ENCODE peak calls at places on chromosomes 13 and 19, in five cellular contexts. One of them, this sample, is unnamed.
A peak's percentile ranks its signal among the peaks of the same experiment; 100 is the strongest.

GRCh38 chr19:38509027-38509426 is 75.5 kb downstream of the RYR1 start:
- DNase-seq in cardiac septum: no peak
- DNase-seq in AML-193: no peak
- DNase-seq in activated T-cell treated with anti-CD3 and anti-CD28 coated beads, Interleukin-2, amount 50 U/mL, for 4 hours: no peak
- DNase-seq in PC-9: no peak
- DNase-seq in this sample: no peak

GRCh38 chr19:11016591-11016990 is 55.8 kb downstream of the SMARCA4 start:
- DNase-seq in AML-193: no peak
- DNase-seq in activated T-cell treated with anti-CD3 and anti-CD28 coated beads, Interleukin-2, amount 50 U/mL, for 4 hours: no peak
- DNase-seq in PC-9: no peak
- DNase-seq in cardiac septum: no peak
- DNase-seq in this sample: no peak

GRCh38 chr19:1945899-1946298 is 4.9 kb downstream of the CSNK1G2 start:
- DNase-seq in cardiac septum: no peak
- DNase-seq in AML-193: no peak
- DNase-seq in activated T-cell treated with anti-CD3 and anti-CD28 coated beads, Interleukin-2, amount 50 U/mL, for 4 hours: no peak
- DNase-seq in PC-9: no peak
- DNase-seq in this sample: peak; percentile 11

GRCh38 chr13:43865892-43866291 is 13.6 kb downstream of the CCDC122 start:
- DNase-seq in activated T-cell treated with anti-CD3 and anti-CD28 coated beads, Interleukin-2, amount 50 U/mL, for 4 hours: no peak
- DNase-seq in cardiac septum: no peak
- DNase-seq in AML-193: no peak
- DNase-seq in PC-9: no peak
- DNase-seq in this sample: no peak

GRCh38 chr19:31285744-31286143 is 63.5 kb downstream of the TSHZ3 start:
- DNase-seq in cardiac septum: peak; percentile 54
- DNase-seq in AML-193: no peak
- DNase-seq in activated T-cell treated with anti-CD3 and anti-CD28 coated beads, Interleukin-2, amount 50 U/mL, for 4 hours: no peak
- DNase-seq in PC-9: no peak
- DNase-seq in this sample: no peak

GRCh38 chr19:56333506-56333905 is 18.9 kb upstream of the ZSCAN5A start:
- DNase-seq in activated T-cell treated with anti-CD3 and anti-CD28 coated beads, Interleukin-2, amount 50 U/mL, for 4 hours: peak; percentile 31
- DNase-seq in AML-193: peak; percentile 50
- DNase-seq in PC-9: peak; percentile 61
- DNase-seq in cardiac septum: no peak
- DNase-seq in this sample: peak; percentile 26

GRCh38 chr13:22933571-22934181 is 247.1 kb upstream of the SGCG start:
- DNase-seq in PC-9: no peak
- DNase-seq in AML-193: no peak
- DNase-seq in cardiac septum: no peak
- DNase-seq in activated T-cell treated with anti-CD3 and anti-CD28 coated beads, Interleukin-2, amount 50 U/mL, for 4 hours: no peak
- DNase-seq in this sample: no peak

GRCh38 chr13:30898721-30899188 is 7.3 kb upstream of the MEDAG start:
- DNase-seq in cardiac septum: no peak
- DNase-seq in PC-9: no peak
- DNase-seq in activated T-cell treated with anti-CD3 and anti-CD28 coated beads, Interleukin-2, amount 50 U/mL, for 4 hours: no peak
- DNase-seq in AML-193: no peak
- DNase-seq in this sample: peak; percentile 18

GRCh38 chr13:93080587-93080986 is 146.0 kb upstream of the GPC6 start:
- DNase-seq in cardiac septum: no peak
- DNase-seq in activated T-cell treated with anti-CD3 and anti-CD28 coated beads, Interleukin-2, amount 50 U/mL, for 4 hours: no peak
- DNase-seq in PC-9: no peak
- DNase-seq in AML-193: no peak
- DNase-seq in this sample: no peak

GRCh38 chr13:110819203-110820014 is 95.5 kb downstream of the ANKRD10 start:
- DNase-seq in PC-9: peak; percentile 72
- DNase-seq in cardiac septum: peak; percentile 91
- DNase-seq in AML-193: peak; percentile 56
- DNase-seq in activated T-cell treated with anti-CD3 and anti-CD28 coated beads, Interleukin-2, amount 50 U/mL, for 4 hours: peak; percentile 75
- DNase-seq in this sample: peak; percentile 72

GRCh38 chr13:110624766-110625756 is 9.7 kb downstream of the NAXD start:
- DNase-seq in AML-193: no peak
- DNase-seq in PC-9: no peak
- DNase-seq in activated T-cell treated with anti-CD3 and anti-CD28 coated beads, Interleukin-2, amount 50 U/mL, for 4 hours: no peak
- DNase-seq in cardiac septum: no peak
- DNase-seq in this sample: no peak

GRCh38 chr13:33743438-33744368 is 74.2 kb upstream of the RFC3 start:
- DNase-seq in AML-193: peak; percentile 93
- DNase-seq in activated T-cell treated with anti-CD3 and anti-CD28 coated beads, Interleukin-2, amount 50 U/mL, for 4 hours: no peak
- DNase-seq in PC-9: no peak
- DNase-seq in cardiac septum: no peak
- DNase-seq in this sample: no peak

GRCh38 chr19:37251308-37252229 is 33.6 kb downstream of the ZNF383 start:
- DNase-seq in PC-9: peak; percentile 92
- DNase-seq in cardiac septum: peak; percentile 91
- DNase-seq in activated T-cell treated with anti-CD3 and anti-CD28 coated beads, Interleukin-2, amount 50 U/mL, for 4 hours: no peak
- DNase-seq in AML-193: no peak
- DNase-seq in this sample: no peak

GRCh38 chr13:98766716-98767115 is 14.2 kb upstream of the SLC15A1 start:
- DNase-seq in AML-193: no peak
- DNase-seq in PC-9: no peak
- DNase-seq in activated T-cell treated with anti-CD3 and anti-CD28 coated beads, Interleukin-2, amount 50 U/mL, for 4 hours: no peak
- DNase-seq in cardiac septum: peak; percentile 33
- DNase-seq in this sample: no peak

GRCh38 chr13:60617863-60618733 is 221.1 kb downstream of the TDRD3 start:
- DNase-seq in cardiac septum: no peak
- DNase-seq in AML-193: no peak
- DNase-seq in PC-9: peak; percentile 1
- DNase-seq in activated T-cell treated with anti-CD3 and anti-CD28 coated beads, Interleukin-2, amount 50 U/mL, for 4 hours: no peak
- DNase-seq in this sample: no peak

GRCh38 chr19:42051166-42052115 is 18.6 kb downstream of the GRIK5 start:
- DNase-seq in activated T-cell treated with anti-CD3 and anti-CD28 coated beads, Interleukin-2, amount 50 U/mL, for 4 hours: no peak
- DNase-seq in cardiac septum: no peak
- DNase-seq in PC-9: peak; percentile 78
- DNase-seq in AML-193: no peak
- DNase-seq in this sample: no peak

GRCh38 chr19:41872775-41873647 is 4.1 kb upstream of the CD79A start:
- DNase-seq in AML-193: peak; percentile 25
- DNase-seq in activated T-cell treated with anti-CD3 and anti-CD28 coated beads, Interleukin-2, amount 50 U/mL, for 4 hours: peak; percentile 66
- DNase-seq in PC-9: peak; percentile 84
- DNase-seq in cardiac septum: peak; percentile 89
- DNase-seq in this sample: peak; percentile 40

GRCh38 chr13:110431851-110432294 is 124.8 kb downstream of the COL4A2 start:
- DNase-seq in cardiac septum: no peak
- DNase-seq in AML-193: no peak
- DNase-seq in activated T-cell treated with anti-CD3 and anti-CD28 coated beads, Interleukin-2, amount 50 U/mL, for 4 hours: no peak
- DNase-seq in PC-9: no peak
- DNase-seq in this sample: no peak

This sample was measured in GDM1.